ENCODE peak calls at places on chromosome 13, in nine cellular contexts. F is HL-60; L is epithelial cell of esophagus; R is fibroblast of pulmonary artery; N is CD8-positive, alpha-beta T cell; U is left ventricle myocardium inferior; G is body of pancreas; T is HFFc6; B is fibroblast of lung. K is an unnamed sample.

GRCh38 chr13:24605923-24606372 is 74.3 kb upstream of the ATP12A start:
- DNase-seq in F (peak), L (peak), R (peak), N (peak), U (no peak), G (peak), T (no peak), B (peak), K (no peak)

GRCh38 chr13:104953588-104953987 is 1581.9 kb downstream of the EFNB2 start:
- DNase-seq in F (no peak), L (peak), R (no peak), N (no peak), U (no peak), G (no peak), T (no peak), B (no peak), K (no peak)

GRCh38 chr13:98664047-98664446 is 87.1 kb upstream of the STK24 start:
- DNase-seq in F (no peak), L (peak), R (peak), N (no peak), U (no peak), G (no peak), T (no peak), B (peak), K (no peak)

GRCh38 chr13:107459430-107459829 is 755.9 kb downstream of the LIG4 start:
- DNase-seq in F (no peak), L (no peak), R (peak), N (no peak), U (no peak), G (no peak), T (no peak), B (peak), K (no peak)

GRCh38 chr13:34162545-34162936 is 344.6 kb downstream of the RFC3 start:
- DNase-seq in F (no peak), L (no peak), R (no peak), N (no peak), U (no peak), G (no peak), T (peak), B (peak), K (no peak)

GRCh38 chr13:112103971-112104872 is 37.3 kb downstream of the SOX1 start:
- DNase-seq in F (no peak), L (no peak), R (no peak), N (no peak), U (no peak), G (no peak), T (no peak), B (no peak), K (no peak)

GRCh38 chr13:98761126-98761978 is 8.9 kb upstream of the SLC15A1 start:
- DNase-seq in F (no peak), L (peak), R (peak), N (no peak), U (no peak), G (peak), T (peak), B (peak), K (peak)

GRCh38 chr13:33345842-33346241 is 60.3 kb upstream of the STARD13 start:
- DNase-seq in F (no peak), L (no peak), R (no peak), N (no peak), U (no peak), G (no peak), T (no peak), B (peak), K (no peak)

GRCh38 chr13:94858856-94859811 is 146.8 kb upstream of the SOX21 start:
- DNase-seq in F (peak), L (no peak), R (peak), N (no peak), U (peak), G (peak), T (no peak), B (peak), K (no peak)

DNA sequence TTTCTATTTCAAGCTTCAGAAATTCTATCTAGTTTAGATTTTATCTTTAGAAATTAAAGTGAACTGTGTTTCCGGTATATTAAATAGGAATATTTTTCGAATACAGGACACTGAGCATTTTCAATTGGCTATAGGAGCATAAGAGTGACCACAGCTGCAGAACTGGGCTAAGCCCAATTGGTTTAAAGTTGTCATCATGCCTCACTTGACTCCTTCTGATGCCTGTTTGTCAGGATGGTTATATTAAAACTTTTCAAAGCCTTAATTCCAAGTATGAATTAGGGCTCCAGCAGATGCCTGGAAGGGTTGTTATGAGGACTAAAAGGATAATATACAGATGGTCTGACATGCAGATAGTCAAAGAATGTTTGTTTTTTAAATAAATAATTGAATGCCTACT is 100.0 kb downstream of the LMO7 start:
- DNase-seq in F (no peak), L (no peak), R (no peak), N (no peak), U (no peak), G (no peak), T (no peak), B (no peak), K (no peak)
- TF ChIP-seq CTCF in F (no peak), L (no peak), R (no peak), N (no peak), U (no peak), G (no peak), T (no peak), B (no peak), K (no peak)

DNA sequence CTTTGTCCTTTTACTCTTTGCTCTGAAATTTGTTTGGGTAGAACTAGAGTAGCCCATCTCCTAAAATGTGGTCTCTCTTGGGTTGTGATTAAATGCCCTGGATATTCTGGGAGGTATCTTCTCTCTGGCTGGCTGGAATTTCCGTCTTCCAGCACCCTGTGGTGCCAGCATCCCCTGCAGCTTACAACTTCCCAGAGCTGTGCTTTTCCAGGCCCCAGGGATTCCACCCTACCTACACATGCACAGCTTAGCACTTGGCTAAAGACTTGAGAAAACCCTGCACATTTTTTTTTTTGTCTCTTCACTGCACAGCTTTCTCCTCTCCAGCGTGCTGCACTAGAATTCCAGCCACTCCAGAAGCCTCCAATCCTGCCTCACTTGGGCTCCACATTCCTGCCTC is 334.7 kb downstream of the IRS2 start:
- DNase-seq in F (no peak), L (no peak), R (no peak), N (no peak), U (no peak), G (no peak), T (no peak), B (no peak), K (no peak)
- TF ChIP-seq CTCF in F (no peak), L (no peak), R (no peak), N (no peak), U (no peak), G (no peak), T (no peak), B (no peak), K (no peak)

GRCh38 chr13:46665243-46665629 is 112.3 kb downstream of the LRCH1 start:
- DNase-seq in F (no peak), L (no peak), R (no peak), N (no peak), U (no peak), G (no peak), T (no peak), B (no peak), K (no peak)

GRCh38 chr13:46665630-46666482 is 112.9 kb downstream of the LRCH1 start:
- DNase-seq in F (no peak), L (peak), R (no peak), N (no peak), U (no peak), G (no peak), T (no peak), B (no peak), K (no peak)

GRCh38 chr13:46667687-46668281 is 114.8 kb downstream of the LRCH1 start:
- DNase-seq in F (no peak), L (no peak), R (peak), N (no peak), U (no peak), G (no peak), T (no peak), B (no peak), K (peak)

GRCh38 chr13:46668302-46668720 is 115.3 kb downstream of the LRCH1 start:
- DNase-seq in F (peak), L (peak), R (peak), N (no peak), U (peak), G (peak), T (peak), B (peak), K (no peak)

GRCh38 chr13:46666727-46667456 is 113.9 kb downstream of the LRCH1 start:
- DNase-seq in F (no peak), L (no peak), R (no peak), N (no peak), U (peak), G (peak), T (no peak), B (no peak), K (no peak)
- TF ChIP-seq CTCF in F (no peak), L (no peak), R (no peak), N (no peak), U (peak), G (no peak), T (no peak), B (no peak), K (no peak)

DNA sequence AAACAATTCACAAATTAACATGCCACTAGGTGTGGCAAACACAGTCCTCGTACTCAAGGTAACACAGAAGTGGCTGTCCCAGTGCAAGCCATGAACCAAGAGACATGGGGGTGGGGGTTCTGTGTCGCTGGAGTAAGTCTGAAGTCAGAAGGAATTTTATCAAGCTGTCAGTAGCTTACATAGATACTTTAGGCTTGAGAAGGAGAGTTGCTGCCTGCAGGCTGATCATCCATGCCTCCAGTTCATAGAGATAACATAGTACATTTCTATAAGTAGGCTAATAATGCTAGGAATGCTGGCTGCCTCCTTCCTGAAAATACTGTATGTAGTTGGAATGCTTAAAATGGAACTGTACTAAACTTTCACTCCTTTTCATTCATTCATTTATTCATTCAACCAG is 70.2 kb downstream of the CAB39L start:
- DNase-seq in F (no peak), L (no peak), R (peak), N (no peak), U (no peak), G (no peak), T (no peak), B (peak), K (no peak)
- TF ChIP-seq CTCF in F (no peak), L (no peak), R (no peak), N (no peak), U (no peak), G (no peak), T (no peak), B (no peak), K (no peak)

GRCh38 chr13:20188649-20189553 is 3.8 kb downstream of the GJB2 start:
- DNase-seq in F (peak), L (no peak), R (no peak), N (no peak), U (no peak), G (no peak), T (no peak), B (no peak), K (no peak)
- TF ChIP-seq CTCF in F (peak), L (peak), R (no peak), N (no peak), U (no peak), G (no peak), T (peak), B (no peak), K (no peak)

GRCh38 chr13:57633141-57633949 is 1.8 kb downstream of the PCDH17 start:
- DNase-seq in F (no peak), L (no peak), R (peak), N (no peak), U (peak), G (peak), T (no peak), B (peak), K (peak)

GRCh38 chr13:57629821-57630235 is 1.7 kb upstream of the PCDH17 start:
- DNase-seq in F (no peak), L (peak), R (peak), N (peak), U (peak), G (peak), T (no peak), B (peak), K (peak)

GRCh38 chr13:57632276-57633140 is 964 bp downstream of the PCDH17 start:
- DNase-seq in F (no peak), L (no peak), R (peak), N (no peak), U (no peak), G (peak), T (no peak), B (peak), K (peak)

GRCh38 chr13:57630661-57631606 is 610 bp upstream of the PCDH17 start:
- DNase-seq in F (no peak), L (peak), R (no peak), N (no peak), U (no peak), G (peak), T (peak), B (peak), K (peak)

DNA sequence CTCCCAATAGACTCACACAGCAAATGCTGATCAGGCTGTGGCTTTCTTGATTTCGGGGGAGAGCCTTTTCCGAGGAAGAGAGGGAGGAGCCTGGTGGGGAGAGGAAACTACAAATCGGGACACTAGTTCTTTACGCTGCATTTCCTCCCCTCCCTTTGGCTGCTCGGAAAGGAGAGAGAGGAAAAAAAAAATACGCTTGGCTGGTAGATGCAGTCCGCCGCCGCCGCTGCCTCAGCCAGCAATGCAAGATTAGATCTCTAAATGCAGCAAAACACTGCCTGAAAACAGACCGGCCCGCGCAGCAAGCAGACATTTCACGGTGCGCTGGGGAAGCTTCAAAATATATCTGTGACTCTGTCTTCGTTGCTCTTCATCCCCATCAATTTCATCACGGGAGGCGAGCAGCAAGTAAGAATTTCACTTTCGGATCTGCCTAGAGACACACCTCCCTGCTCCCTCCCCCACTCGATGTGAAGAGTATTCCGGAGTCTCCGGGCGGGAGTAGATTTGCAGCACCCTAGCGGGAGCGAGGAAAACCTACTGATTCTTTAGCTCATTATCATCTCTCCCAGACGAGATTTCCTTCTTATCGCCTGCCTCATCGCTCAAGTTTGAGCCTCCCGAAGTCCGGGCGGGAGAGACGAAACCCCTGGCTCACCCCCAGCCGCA is at the start of gene PCDH17:
- DNase-seq in F (no peak), L (no peak), R (peak), N (no peak), U (peak), G (peak), T (no peak), B (peak), K (peak)
- TF ChIP-seq CTCF in F (no peak), L (no peak), R (no peak), N (no peak), U (no peak), G (no peak), T (no peak), B (no peak), K (no peak)

GRCh38 chr13:83883061-83883523 is 818 bp upstream of the SLITRK1 start:
- DNase-seq in F (no peak), L (no peak), R (no peak), N (no peak), U (no peak), G (peak), T (no peak), B (no peak), K (no peak)
- TF ChIP-seq CTCF in F (no peak), L (no peak), R (no peak), N (no peak), U (no peak), G (no peak), T (no peak), B (no peak), K (no peak)